ENCODE peak calls at places on chromosomes 2 and 18, in five cellular contexts. X is HTR-8/SVneo; B is EL; Z is stimulated activated CD8-positive, alpha-beta memory T cell treated with anti-CD3 and anti-CD28 coated beads, Interleukin-15, amount 100 ng/mL, for 24 hours; D is right cardiac atrium. T is an unnamed sample.
A peak's percentile ranks its signal among the peaks of the same experiment; 100 is the strongest.

GRCh38 chr18:57909620-57910019 is 106.5 kb upstream of the ATP8B1 start:
- DNase-seq in X (no peak), B (peak; percentile 54), Z (no peak), D (no peak), T (no peak)

GRCh38 chr2:209673811-209674210 is 97.8 kb upstream of the UNC80 start:
- DNase-seq in X (no peak), B (no peak), Z (no peak), D (no peak), T (no peak)

GRCh38 chr2:101399001-101399794 is 11.9 kb upstream of the CREG2 start:
- DNase-seq in X (no peak), B (no peak), Z (no peak), D (no peak), T (no peak)

GRCh38 chr2:204535764-204536163 is 9.5 kb upstream of the PARD3B start:
- DNase-seq in X (no peak), B (no peak), Z (no peak), D (no peak), T (no peak)

GRCh38 chr2:46147626-46148368 is 149.4 kb upstream of the EPAS1 start:
- DNase-seq in X (no peak), B (no peak), Z (no peak), D (no peak), T (no peak)

GRCh38 chr2:9004338-9005204 is 1.1 kb upstream of the MBOAT2 start:
- DNase-seq in X (no peak), B (peak; percentile 84), Z (no peak), D (no peak), T (peak; percentile 25)

GRCh38 chr2:75564026-75564688 is 3.4 kb upstream of the EVA1A start:
- DNase-seq in X (no peak), B (no peak), Z (no peak), D (no peak), T (no peak)

GRCh38 chr2:47687856-47688255 is 95.1 kb upstream of the MSH6 start:
- DNase-seq in X (no peak), B (no peak), Z (no peak), D (no peak), T (no peak)

GRCh38 chr2:224401641-224402342 is at the start of gene FAM124B:
- DNase-seq in X (no peak), B (peak; percentile 63), Z (no peak), D (peak; percentile 75), T (no peak)

GRCh38 chr18:36583155-36583745 is 245.6 kb downstream of the TPGS2 start:
- DNase-seq in X (no peak), B (no peak), Z (no peak), D (no peak), T (no peak)

GRCh38 chr2:106537047-106537446 is 49.9 kb downstream of the CD8B2 start:
- DNase-seq in X (no peak), B (no peak), Z (no peak), D (no peak), T (no peak)

GRCh38 chr2:36919041-36919837 is 47.1 kb downstream of the STRN start:
- DNase-seq in X (no peak), B (no peak), Z (no peak), D (no peak), T (no peak)

GRCh38 chr18:68035709-68036522 is 519.4 kb upstream of the DSEL start:
- DNase-seq in X (no peak), B (no peak), Z (no peak), D (no peak), T (no peak)

GRCh38 chr2:23926289-23926749 is 604 bp downstream of the ATAD2B start:
- DNase-seq in X (peak; percentile 32), B (peak; percentile 39), Z (peak; percentile 6), D (peak; percentile 79), T (no peak)

GRCh38 chr2:242029422-242030225 is 160.1 kb downstream of the RTP5 start:
- DNase-seq in X (no peak), B (no peak), Z (no peak), D (no peak), T (no peak)

GRCh38 chr2:120394764-120395163 is 48.8 kb downstream of the INHBB start:
- DNase-seq in X (no peak), B (no peak), Z (no peak), D (no peak), T (no peak)

GRCh38 chr2:2184549-2185249 is 146.4 kb downstream of the MYT1L start:
- DNase-seq in X (no peak), B (no peak), Z (no peak), D (no peak), T (no peak)

GRCh38 chr2:120465989-120466703 is 120.2 kb downstream of the INHBB start:
- DNase-seq in X (no peak), B (no peak), Z (no peak), D (no peak), T (no peak)

GRCh38 chr2:52571380-52572347 is 1195.9 kb upstream of the CHAC2 start:
- DNase-seq in X (no peak), B (no peak), Z (no peak), D (peak; percentile 58), T (no peak)

GRCh38 chr2:169637620-169638019 is 53.5 kb downstream of the PPIG start:
- DNase-seq in X (no peak), B (peak; percentile 75), Z (no peak), D (no peak), T (no peak)

GRCh38 chr2:203596183-203596582 is 61.1 kb upstream of the RAPH1 start:
- DNase-seq in X (no peak), B (no peak), Z (no peak), D (no peak), T (no peak)

GRCh38 chr18:23317975-23318675 is 135.0 kb upstream of the RIOK3 start:
- DNase-seq in X (no peak), B (peak; percentile 78), Z (no peak), D (no peak), T (peak; percentile 9)

GRCh38 chr18:48007955-48008701 is 77.7 kb upstream of the SMAD2 start:
- DNase-seq in X (peak; percentile 79), B (peak; percentile 62), Z (peak; percentile 22), D (peak; percentile 87), T (no peak)

GRCh38 chr2:233944722-233945121 is 27.5 kb downstream of the TRPM8 start:
- DNase-seq in X (no peak), B (no peak), Z (no peak), D (no peak), T (no peak)

T was measured in amniotic stem cell.